ENCODE peak calls at places on chromosomes 7 and 10, in six cellular contexts. V is astrocyte of the spinal cord, S is lower lobe of right lung, B is choroid plexus epithelial cell, Z is HL-60, M is heart right ventricle. A is an unnamed sample.

GRCh38 chr10:123165445-123166072 is 11.4 kb downstream of the BUB3 start:
- DNase-seq in Z (no peak), M (no peak), S (no peak), V (no peak), B (no peak), A (no peak)

GRCh38 chr7:98221611-98222532 is 10.6 kb downstream of the BHLHA15 start:
- DNase-seq in M (no peak), S (peak; percentile 44), B (no peak), Z (no peak), V (no peak), A (no peak)

GRCh38 chr10:95341716-95342130 is 50.9 kb upstream of the PDLIM1 start:
- DNase-seq in M (no peak), Z (no peak), S (no peak), V (peak; percentile 47), B (peak; percentile 91), A (no peak)

GRCh38 chr10:72259491-72260214 is 14.1 kb upstream of the DDIT4 start:
- DNase-seq in V (peak; percentile 88), B (peak; percentile 86), Z (no peak), M (peak; percentile 30), S (no peak), A (peak; percentile 15)

GRCh38 chr7:1380821-1381580 is 78.3 kb downstream of the MICALL2 start:
- DNase-seq in V (no peak), S (no peak), B (no peak), Z (no peak), M (no peak), A (no peak)

GRCh38 chr10:119489572-119490326 is 52.8 kb downstream of the RGS10 start:
- DNase-seq in Z (peak; percentile 25), M (peak; percentile 63), S (no peak), B (peak; percentile 35), V (peak; percentile 42), A (peak; percentile 28)

GRCh38 chr10:58615237-58615935 is 102.7 kb downstream of the BICC1 start:
- DNase-seq in M (no peak), B (no peak), V (no peak), S (no peak), Z (no peak), A (no peak)

GRCh38 chr7:117706191-117706590 is 167.1 kb downstream of the CTTNBP2 start:
- DNase-seq in S (no peak), V (no peak), B (no peak), Z (no peak), M (no peak), A (peak; percentile 52)

GRCh38 chr10:126730856-126731612 is 60.5 kb upstream of the C10orf90 start:
- DNase-seq in B (no peak), V (no peak), Z (no peak), S (no peak), M (no peak), A (peak; percentile 42)

GRCh38 chr7:135827391-135827790 is 78.8 kb upstream of the FAM180A start:
- DNase-seq in V (no peak), S (no peak), Z (no peak), B (no peak), M (no peak), A (peak; percentile 41)

GRCh38 chr7:101315336-101315735 is 6.3 kb downstream of the IFT22 start:
- DNase-seq in Z (peak; percentile 18), V (peak; percentile 50), S (no peak), M (no peak), B (peak; percentile 77), A (peak; percentile 66)

GRCh38 chr10:125823663-125824251 is 411 bp downstream of the BCCIP start:
- DNase-seq in M (no peak), Z (no peak), V (no peak), B (peak; percentile 19), S (no peak), A (peak; percentile 5)

GRCh38 chr10:52283174-52283573 is 30.9 kb upstream of the DKK1 start:
- DNase-seq in M (no peak), Z (no peak), B (peak; percentile 41), V (no peak), S (no peak), A (peak; percentile 31)

GRCh38 chr10:35210961-35211360 is 84.3 kb downstream of the CREM start:
- DNase-seq in M (no peak), V (no peak), B (no peak), S (no peak), Z (no peak), A (no peak)

GRCh38 chr10:69086131-69086530 is 1.8 kb upstream of the SRGN start:
- DNase-seq in M (no peak), S (no peak), Z (no peak), V (peak; percentile 23), B (peak; percentile 72), A (no peak)

GRCh38 chr7:142696456-142697179 is 52.7 kb upstream of the PRSS1 start:
- DNase-seq in S (no peak), Z (no peak), M (no peak), V (no peak), B (no peak), A (no peak)

GRCh38 chr7:115869225-115869624 is 161.3 kb downstream of the TFEC start:
- DNase-seq in Z (no peak), V (no peak), B (peak; percentile 13), M (no peak), S (no peak), A (no peak)

GRCh38 chr10:101675115-101675514 is 19.9 kb downstream of the FBXW4 start:
- DNase-seq in M (no peak), S (no peak), Z (no peak), B (no peak), V (no peak), A (no peak)

GRCh38 chr7:132183822-132184380 is 392.4 kb downstream of the PLXNA4 start:
- DNase-seq in V (no peak), S (no peak), Z (no peak), M (no peak), B (no peak), A (no peak)

GRCh38 chr10:15824498-15824897 is 35.8 kb downstream of the MINDY3 start:
- DNase-seq in V (peak; percentile 37), M (no peak), B (peak; percentile 53), S (no peak), Z (no peak), A (peak; percentile 25)

GRCh38 chr10:100238429-100238828 is 9.0 kb upstream of the CHUK start:
- DNase-seq in Z (no peak), S (no peak), M (no peak), B (no peak), V (no peak), A (no peak)

GRCh38 chr7:102927303-102927933 is 14.6 kb downstream of the LRRC17 start:
- DNase-seq in V (peak; percentile 41), Z (no peak), B (no peak), S (no peak), M (no peak), A (no peak)

GRCh38 chr10:129866894-129867293 is 97.2 kb downstream of the EBF3 start:
- DNase-seq in Z (no peak), B (no peak), M (no peak), V (no peak), S (no peak), A (no peak)

GRCh38 chr7:155694846-155695245 is 50.4 kb downstream of the RBM33 start:
- DNase-seq in S (no peak), V (peak; percentile 62), B (peak; percentile 54), M (no peak), Z (no peak), A (no peak)

GRCh38 chr7:71683382-71683781 is 551.4 kb downstream of the GALNT17 start:
- DNase-seq in B (no peak), M (no peak), V (no peak), Z (no peak), S (no peak), A (no peak)

GRCh38 chr10:6036861-6037321 is 25.3 kb downstream of the IL2RA start:
- DNase-seq in Z (no peak), M (no peak), B (no peak), S (no peak), V (no peak), A (peak; percentile 11)

GRCh38 chr7:148699024-148699771 is 495 bp downstream of the CUL1 start:
- DNase-seq in S (peak; percentile 82), V (peak; percentile 33), B (peak; percentile 61), M (peak; percentile 67), Z (no peak), A (peak; percentile 68)

DNA sequence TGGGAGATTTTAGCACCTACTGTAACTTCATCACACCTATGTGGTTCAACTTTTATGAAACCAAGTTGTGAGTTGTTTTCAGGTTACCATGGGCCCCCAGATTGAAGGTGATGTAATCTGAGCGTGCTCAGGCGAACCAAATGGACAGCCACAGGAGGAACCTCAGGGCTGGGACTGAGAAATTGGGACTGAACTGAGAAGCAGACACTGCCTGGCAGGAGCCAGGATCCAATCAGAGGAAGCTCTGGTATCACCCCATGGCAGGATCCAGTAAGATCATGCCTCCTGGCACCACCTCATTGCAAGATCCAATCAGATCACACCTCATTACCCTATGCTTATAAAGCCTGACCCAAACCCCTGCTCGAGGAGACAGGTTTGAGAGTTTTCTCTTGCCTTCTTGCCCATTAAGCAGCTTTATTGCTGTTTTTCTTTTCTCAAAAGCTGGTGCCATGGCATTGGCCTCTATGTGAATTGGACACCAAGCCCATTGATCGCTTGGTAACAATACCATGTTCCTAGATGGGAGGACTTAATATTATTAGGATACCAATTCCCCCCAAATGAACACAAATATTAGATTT is 43.2 kb upstream of the GDF10 start:
- DNase-seq in Z (peak; percentile 52), S (no peak), M (no peak), B (no peak), V (no peak), A (no peak)
- H3K4me3 ChIP-seq in Z (no peak overlapping the region), S (no peak overlapping the region), M (no peak overlapping the region), B (no peak overlapping the region), V (no peak overlapping the region), A (no peak overlapping the region)

DNA sequence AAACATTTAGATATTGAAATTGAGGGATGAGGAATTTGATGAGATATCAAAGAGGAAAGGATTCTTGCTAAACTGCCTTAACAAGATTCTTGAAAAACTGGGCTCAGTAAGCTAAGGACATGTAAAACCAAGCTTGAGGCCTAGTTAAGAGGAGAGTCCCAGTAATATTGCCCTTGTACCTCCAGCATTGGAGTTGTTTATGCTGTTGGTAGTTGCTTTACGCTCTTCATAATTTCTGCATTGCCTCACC is 156.1 kb upstream of the TRIM24 start:
- DNase-seq in V (no peak), S (no peak), B (no peak), M (no peak), Z (no peak), A (peak; percentile 52)
- TF ChIP-seq CTCF in V (no peak), S (no peak), B (no peak), M (no peak), Z (no peak), A (no peak)

GRCh38 chr10:133356549-133356948 is 1.3 kb downstream of the FUOM start:
- DNase-seq in S (peak; percentile 40), V (no peak), M (no peak), Z (no peak), B (no peak), A (no peak)
- H3K4me3 ChIP-seq in S (peak overlapping the region; percentile 74), V (peak overlapping the region; percentile 49), M (peak overlapping the region; percentile 66), Z (peak overlapping the region; percentile 53), B (peak overlapping the region; percentile 60), A (no peak overlapping the region)

DNA sequence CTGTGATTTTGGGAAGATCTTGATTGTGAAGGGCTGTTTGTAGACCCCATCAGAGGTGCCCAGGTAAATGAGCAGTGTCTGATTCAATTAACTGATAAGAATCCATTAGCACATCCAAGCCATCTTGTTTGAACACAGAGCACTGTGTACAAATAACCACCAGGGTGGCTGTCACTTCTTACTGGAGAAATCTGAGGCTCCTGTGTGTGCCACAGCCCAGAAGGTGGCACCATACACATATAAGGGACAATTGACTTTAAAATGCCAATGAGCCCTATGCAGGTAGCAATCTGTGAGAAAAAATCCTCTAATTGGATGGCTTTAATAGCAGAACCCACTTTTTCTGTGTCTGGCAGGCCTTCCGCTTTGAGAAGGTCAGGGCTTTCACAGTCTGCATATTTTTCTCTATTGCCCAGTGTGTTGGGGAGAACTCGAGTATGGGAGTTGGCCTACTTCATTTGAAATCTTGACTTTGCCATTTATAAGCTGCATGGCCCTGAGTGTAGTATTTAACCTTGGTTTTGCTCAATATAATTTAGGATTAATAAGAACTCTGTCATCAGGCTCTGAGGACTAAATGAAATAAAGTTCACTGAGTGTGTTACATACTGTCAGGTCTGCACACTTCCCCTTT is 517.4 kb downstream of the CCSER2 start:
- DNase-seq in M (no peak), S (no peak), V (no peak), Z (no peak), B (no peak), A (peak; percentile 17)
- TF ChIP-seq CTCF in M (peak; percentile 32), S (peak; percentile 34), V (no peak), Z (peak; percentile 4), B (peak; percentile 10), A (peak; percentile 43)